ENCODE peak calls at places on chromosome 9, in four cellular contexts. One of them, this sample, is unnamed.

GRCh38 chr9:107922246-107922645 is 432.7 kb upstream of the KLF4 start:
- DNase-seq in HepG2: no peak
- DNase-seq in K562: no peak
- DNase-seq in WTC11: no peak
- DNase-seq in this sample: no peak

GRCh38 chr9:89448381-89448780 is 49.5 kb downstream of the SEMA4D start:
- DNase-seq in WTC11: no peak
- DNase-seq in K562: no peak
- DNase-seq in HepG2: no peak
- DNase-seq in this sample: no peak

GRCh38 chr9:6512085-6512657 is 99.2 kb downstream of the UHRF2 start:
- DNase-seq in WTC11: no peak
- DNase-seq in HepG2: no peak
- DNase-seq in K562: no peak
- DNase-seq in this sample: no peak

GRCh38 chr9:91391426-91392217 is 29.9 kb upstream of the AUH start:
- DNase-seq in WTC11: no peak
- DNase-seq in HepG2: no peak
- DNase-seq in K562: no peak
- DNase-seq in this sample: no peak

GRCh38 chr9:81625969-81626368 is 63.4 kb downstream of the TLE1 start:
- DNase-seq in HepG2: no peak
- DNase-seq in WTC11: no peak
- DNase-seq in K562: no peak
- DNase-seq in this sample: no peak

GRCh38 chr9:126055386-126055785 is 271.2 kb upstream of the MVB12B start:
- DNase-seq in HepG2: no peak
- DNase-seq in WTC11: no peak
- DNase-seq in K562: no peak
- DNase-seq in this sample: no peak

GRCh38 chr9:16000826-16001225 is 448.0 kb downstream of the CCDC171 start:
- DNase-seq in HepG2: no peak
- DNase-seq in K562: no peak
- DNase-seq in WTC11: no peak
- DNase-seq in this sample: no peak

GRCh38 chr9:124392855-124393460 is 22.3 kb downstream of the PSMB7 start:
- DNase-seq in WTC11: peak
- DNase-seq in HepG2: no peak
- DNase-seq in K562: peak
- DNase-seq in this sample: peak

GRCh38 chr9:79672236-79672635 is 100.5 kb downstream of the TLE4 start:
- DNase-seq in K562: no peak
- DNase-seq in HepG2: no peak
- DNase-seq in WTC11: no peak
- DNase-seq in this sample: no peak

GRCh38 chr9:12290166-12290869 is 402.9 kb upstream of the TYRP1 start:
- DNase-seq in WTC11: no peak
- DNase-seq in HepG2: no peak
- DNase-seq in K562: no peak
- DNase-seq in this sample: no peak

GRCh38 chr9:131734165-131734610 is 5.7 kb downstream of the RAPGEF1 start:
- DNase-seq in K562: no peak
- DNase-seq in HepG2: no peak
- DNase-seq in WTC11: no peak
- DNase-seq in this sample: peak

GRCh38 chr9:27276182-27277030 is 20.5 kb downstream of the EQTN start:
- DNase-seq in WTC11: no peak
- DNase-seq in HepG2: peak
- DNase-seq in K562: peak
- DNase-seq in this sample: peak

GRCh38 chr9:126114850-126115460 is 211.7 kb upstream of the MVB12B start:
- DNase-seq in K562: no peak
- DNase-seq in WTC11: no peak
- DNase-seq in HepG2: no peak
- DNase-seq in this sample: no peak

GRCh38 chr9:123081824-123082223 is 48.4 kb downstream of the GPR21 start:
- DNase-seq in WTC11: no peak
- DNase-seq in K562: peak
- DNase-seq in HepG2: peak
- DNase-seq in this sample: peak

GRCh38 chr9:16453390-16453789 is 417.1 kb downstream of the BNC2 start:
- DNase-seq in HepG2: no peak
- DNase-seq in K562: no peak
- DNase-seq in WTC11: no peak
- DNase-seq in this sample: no peak

GRCh38 chr9:131420913-131421312 is 27.0 kb downstream of the PRRC2B start:
- DNase-seq in HepG2: peak
- DNase-seq in WTC11: no peak
- DNase-seq in K562: no peak
- DNase-seq in this sample: peak

GRCh38 chr9:32584784-32585183 is 11.8 kb upstream of the NDUFB6 start:
- DNase-seq in WTC11: no peak
- DNase-seq in K562: no peak
- DNase-seq in HepG2: no peak
- DNase-seq in this sample: no peak

GRCh38 chr9:16039988-16040761 is 487.3 kb downstream of the CCDC171 start:
- DNase-seq in HepG2: peak
- DNase-seq in WTC11: peak
- DNase-seq in K562: no peak
- DNase-seq in this sample: peak

GRCh38 chr9:111603041-111603440 is 3.6 kb upstream of the PTGR1 start:
- DNase-seq in HepG2: no peak
- DNase-seq in K562: no peak
- DNase-seq in WTC11: no peak
- DNase-seq in this sample: no peak

GRCh38 chr9:14358523-14358922 is 44.6 kb upstream of the NFIB start:
- DNase-seq in HepG2: no peak
- DNase-seq in K562: peak
- DNase-seq in WTC11: no peak
- DNase-seq in this sample: no peak

GRCh38 chr9:131418143-131419028 is 24.5 kb downstream of the PRRC2B start:
- DNase-seq in HepG2: no peak
- DNase-seq in WTC11: no peak
- DNase-seq in K562: no peak
- DNase-seq in this sample: no peak

GRCh38 chr9:26502311-26502710 is 390.3 kb downstream of the CAAP1 start:
- DNase-seq in WTC11: peak
- DNase-seq in K562: no peak
- DNase-seq in HepG2: no peak
- DNase-seq in this sample: no peak

GRCh38 chr9:127225747-127226646 is 38.6 kb upstream of the GARNL3 start:
- DNase-seq in WTC11: no peak
- DNase-seq in HepG2: no peak
- DNase-seq in K562: no peak
- DNase-seq in this sample: no peak
- TF ChIP-seq FOXJ3 in WTC11: no peak
- TF ChIP-seq FOXJ3 in HepG2: no peak
- TF ChIP-seq FOXJ3 in K562: no peak
- TF ChIP-seq FOXJ3 in this sample: no peak

DNA sequence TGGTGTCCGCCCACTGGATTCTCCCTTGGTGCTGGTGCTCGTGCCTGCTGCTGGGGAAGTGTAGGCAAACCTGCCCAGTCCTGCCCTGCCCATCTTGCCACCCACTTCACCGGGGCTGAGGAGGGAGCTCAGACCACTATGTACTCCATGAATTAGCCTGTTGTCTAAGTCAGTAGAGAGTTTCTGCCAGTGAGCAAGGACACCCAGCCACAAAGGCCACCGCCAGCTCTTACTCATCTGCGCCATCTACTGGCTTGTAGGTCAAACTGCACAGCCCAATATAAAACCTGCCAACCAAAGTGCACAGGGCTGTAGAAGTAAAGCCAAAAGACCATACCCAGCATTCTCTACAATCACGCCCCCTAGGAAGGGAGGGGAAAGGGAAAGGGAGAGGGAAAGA is 102.3 kb downstream of the GLIS3 start:
- DNase-seq in K562: peak
- DNase-seq in WTC11: peak
- DNase-seq in HepG2: peak
- DNase-seq in this sample: peak
- TF ChIP-seq FOXJ3 in K562: no peak
- TF ChIP-seq FOXJ3 in WTC11: no peak
- TF ChIP-seq FOXJ3 in HepG2: no peak
- TF ChIP-seq FOXJ3 in this sample: no peak

GRCh38 chr9:128169492-128169891 is 9.4 kb downstream of the BBLN start:
- DNase-seq in K562: no peak
- DNase-seq in HepG2: no peak
- DNase-seq in WTC11: no peak
- DNase-seq in this sample: no peak
- TF ChIP-seq FOXJ3 in K562: no peak
- TF ChIP-seq FOXJ3 in HepG2: no peak
- TF ChIP-seq FOXJ3 in WTC11: no peak
- TF ChIP-seq FOXJ3 in this sample: no peak

GRCh38 chr9:136996361-136997281 is at the start of gene CLIC3:
- DNase-seq in WTC11: peak
- DNase-seq in K562: peak
- DNase-seq in HepG2: peak
- DNase-seq in this sample: peak

GRCh38 chr9:136995370-136995769 is 998 bp downstream of the CLIC3 start:
- DNase-seq in WTC11: no peak
- DNase-seq in K562: no peak
- DNase-seq in HepG2: no peak
- DNase-seq in this sample: no peak

GRCh38 chr9:136994885-136995224 is 1.5 kb downstream of the CLIC3 start:
- DNase-seq in HepG2: no peak
- DNase-seq in WTC11: no peak
- DNase-seq in K562: no peak
- DNase-seq in this sample: no peak

GRCh38 chr9:136994180-136994884 is 2.0 kb downstream of the CLIC3 start:
- DNase-seq in WTC11: no peak
- DNase-seq in HepG2: no peak
- DNase-seq in K562: no peak
- DNase-seq in this sample: no peak

GRCh38 chr9:136995772-136996308 is 528 bp downstream of the CLIC3 start:
- DNase-seq in K562: no peak
- DNase-seq in WTC11: no peak
- DNase-seq in HepG2: no peak
- DNase-seq in this sample: no peak
- TF ChIP-seq FOXJ3 in K562: no peak
- TF ChIP-seq FOXJ3 in WTC11: no peak
- TF ChIP-seq FOXJ3 in HepG2: no peak
- TF ChIP-seq FOXJ3 in this sample: no peak

DNA sequence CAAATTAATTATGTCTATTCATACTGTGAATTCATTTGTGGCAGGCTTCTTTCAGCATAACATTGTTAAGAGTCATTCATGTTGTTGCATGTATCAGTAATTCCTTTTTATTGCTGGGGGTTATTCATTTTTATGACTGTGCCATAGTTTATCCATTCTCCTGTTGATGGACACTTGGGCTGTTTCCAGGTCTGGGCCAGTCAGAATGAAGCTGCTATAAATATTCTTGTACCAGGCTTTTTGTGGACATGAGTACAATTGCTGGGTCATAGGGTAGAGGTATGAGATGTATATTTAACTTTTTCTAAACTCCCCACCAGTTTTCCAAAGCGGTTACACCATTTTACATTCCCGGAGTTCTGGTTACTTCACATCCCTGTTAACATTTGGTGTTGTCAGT is 13.6 kb downstream of the PRPF4 start:
- DNase-seq in K562: no peak
- DNase-seq in HepG2: no peak
- DNase-seq in WTC11: no peak
- DNase-seq in this sample: no peak
- TF ChIP-seq FOXJ3 in K562: no peak
- TF ChIP-seq FOXJ3 in HepG2: no peak
- TF ChIP-seq FOXJ3 in WTC11: no peak
- TF ChIP-seq FOXJ3 in this sample: no peak

GRCh38 chr9:108973876-108974275 is 39.4 kb downstream of the CTNNAL1 start:
- DNase-seq in HepG2: no peak
- DNase-seq in K562: no peak
- DNase-seq in WTC11: no peak
- DNase-seq in this sample: no peak

GRCh38 chr9:108972626-108973209 is 38.5 kb downstream of the ABITRAM start:
- DNase-seq in K562: no peak
- DNase-seq in HepG2: no peak
- DNase-seq in WTC11: no peak
- DNase-seq in this sample: no peak

GRCh38 chr9:108972186-108972585 is 38.0 kb downstream of the ABITRAM start:
- DNase-seq in HepG2: no peak
- DNase-seq in WTC11: no peak
- DNase-seq in K562: no peak
- DNase-seq in this sample: no peak

GRCh38 chr9:108963459-108964143 is 29.4 kb downstream of the ABITRAM start:
- DNase-seq in WTC11: no peak
- DNase-seq in K562: peak
- DNase-seq in HepG2: no peak
- DNase-seq in this sample: no peak

GRCh38 chr9:108967916-108968315 is 33.7 kb downstream of the ABITRAM start:
- DNase-seq in K562: no peak
- DNase-seq in WTC11: no peak
- DNase-seq in HepG2: no peak
- DNase-seq in this sample: no peak
- TF ChIP-seq FOXJ3 in K562: no peak
- TF ChIP-seq FOXJ3 in WTC11: no peak
- TF ChIP-seq FOXJ3 in HepG2: no peak
- TF ChIP-seq FOXJ3 in this sample: no peak

GRCh38 chr9:5389109-5389732 is 48.5 kb downstream of the PLGRKT start:
- DNase-seq in HepG2: no peak
- DNase-seq in K562: no peak
- DNase-seq in WTC11: no peak
- DNase-seq in this sample: no peak
- TF ChIP-seq FOXJ3 in HepG2: no peak
- TF ChIP-seq FOXJ3 in K562: no peak
- TF ChIP-seq FOXJ3 in WTC11: no peak
- TF ChIP-seq FOXJ3 in this sample: no peak

DNA sequence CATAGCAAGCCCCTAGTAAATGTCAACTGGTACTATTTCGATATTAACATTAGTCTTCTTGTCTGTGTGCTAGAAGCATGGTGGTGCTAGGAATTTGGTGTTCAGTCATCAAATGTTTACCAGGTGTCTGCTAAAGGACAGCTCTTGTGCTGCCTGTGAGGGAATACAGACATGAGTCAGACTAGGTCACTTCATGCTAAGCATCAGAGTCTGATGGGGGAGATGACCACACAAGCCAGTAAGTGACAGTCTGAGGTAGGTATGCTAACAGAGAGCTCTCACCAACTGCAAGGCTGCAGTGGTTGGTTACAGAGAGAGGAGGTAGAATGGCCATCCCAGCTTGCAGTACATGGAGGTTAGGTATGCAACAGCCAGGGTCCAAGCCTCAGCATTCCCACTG is 320.9 kb downstream of the CDK5RAP2 start:
- DNase-seq in WTC11: no peak
- DNase-seq in HepG2: no peak
- DNase-seq in K562: no peak
- DNase-seq in this sample: no peak
- TF ChIP-seq FOXJ3 in WTC11: no peak
- TF ChIP-seq FOXJ3 in HepG2: no peak
- TF ChIP-seq FOXJ3 in K562: no peak
- TF ChIP-seq FOXJ3 in this sample: no peak

GRCh38 chr9:99075246-99075912 is 29.5 kb upstream of the TGFBR1 start:
- DNase-seq in WTC11: no peak
- DNase-seq in HepG2: no peak
- DNase-seq in K562: peak
- DNase-seq in this sample: no peak
- TF ChIP-seq FOXJ3 in WTC11: no peak
- TF ChIP-seq FOXJ3 in HepG2: no peak
- TF ChIP-seq FOXJ3 in K562: no peak
- TF ChIP-seq FOXJ3 in this sample: no peak

GRCh38 chr9:104866186-104866585 is 61.8 kb downstream of the ABCA1 start:
- DNase-seq in WTC11: no peak
- DNase-seq in K562: no peak
- DNase-seq in HepG2: no peak
- DNase-seq in this sample: no peak
- TF ChIP-seq FOXJ3 in WTC11: no peak
- TF ChIP-seq FOXJ3 in K562: no peak
- TF ChIP-seq FOXJ3 in HepG2: no peak
- TF ChIP-seq FOXJ3 in this sample: no peak